ENCODE peak calls at places on chromosome 17, in four cellular contexts. One of them, this sample, is unnamed.
A peak's percentile ranks its signal among the peaks of the same experiment; 100 is the strongest.

GRCh38 chr17:67017895-67018294 is 26.5 kb upstream of the CACNG1 start:
- DNase-seq in lung: no peak
- DNase-seq in ovary: no peak
- DNase-seq in prostate gland: no peak
- DNase-seq in this sample: no peak

GRCh38 chr17:17070931-17071330 is 28.7 kb downstream of the MPRIP start:
- DNase-seq in lung: no peak
- DNase-seq in ovary: no peak
- DNase-seq in prostate gland: no peak
- DNase-seq in this sample: no peak

GRCh38 chr17:1147664-1148063 is 32.1 kb downstream of the ABR start:
- DNase-seq in prostate gland: peak; percentile 56
- DNase-seq in ovary: no peak
- DNase-seq in lung: peak; percentile 65
- DNase-seq in this sample: no peak

GRCh38 chr17:78979780-78980623 is at the start of gene LGALS3BP:
- DNase-seq in lung: peak; percentile 79
- DNase-seq in ovary: peak; percentile 90
- DNase-seq in prostate gland: peak; percentile 53
- DNase-seq in this sample: no peak

GRCh38 chr17:71505200-71505599 is 615.6 kb upstream of the SOX9 start:
- DNase-seq in prostate gland: no peak
- DNase-seq in ovary: no peak
- DNase-seq in lung: no peak
- DNase-seq in this sample: no peak

GRCh38 chr17:69473801-69474170 is 59.3 kb downstream of the MAP2K6 start:
- DNase-seq in lung: no peak
- DNase-seq in ovary: no peak
- DNase-seq in prostate gland: no peak
- DNase-seq in this sample: no peak

GRCh38 chr17:6215071-6216035 is 145.2 kb downstream of the WSCD1 start:
- DNase-seq in lung: no peak
- DNase-seq in prostate gland: no peak
- DNase-seq in ovary: no peak
- DNase-seq in this sample: no peak

GRCh38 chr17:910503-911194 is 68.9 kb downstream of the NXN start:
- DNase-seq in prostate gland: no peak
- DNase-seq in ovary: no peak
- DNase-seq in lung: no peak
- DNase-seq in this sample: no peak

GRCh38 chr17:59451706-59452105 is 113.7 kb upstream of the DHX40 start:
- DNase-seq in lung: no peak
- DNase-seq in prostate gland: no peak
- DNase-seq in ovary: no peak
- DNase-seq in this sample: no peak

GRCh38 chr17:42891539-42892152 is 9.0 kb upstream of the G6PC1 start:
- DNase-seq in prostate gland: no peak
- DNase-seq in ovary: peak; percentile 62
- DNase-seq in lung: no peak
- DNase-seq in this sample: no peak

GRCh38 chr17:81394377-81394747 is 895 bp upstream of the BAHCC1 start:
- DNase-seq in prostate gland: no peak
- DNase-seq in lung: no peak
- DNase-seq in ovary: no peak
- DNase-seq in this sample: no peak
- H3K4me3 ChIP-seq in prostate gland: peak overlapping the region; percentile 88
- H3K4me3 ChIP-seq in lung: no peak overlapping the region
- H3K4me3 ChIP-seq in ovary: peak overlapping the region; percentile 33
- H3K4me3 ChIP-seq in this sample: no peak overlapping the region

GRCh38 chr17:61406543-61406845 is 6.9 kb downstream of the TBX2 start:
- DNase-seq in prostate gland: no peak
- DNase-seq in ovary: no peak
- DNase-seq in lung: no peak
- DNase-seq in this sample: no peak
- H3K27me3 ChIP-seq in prostate gland: peaks cover 11% of the 10 kb centered on the region
- H3K27me3 ChIP-seq in ovary: no peaks in the 10 kb centered on the region
- H3K27me3 ChIP-seq in lung: no peaks in the 10 kb centered on the region
- H3K27me3 ChIP-seq in this sample: peaks cover 14% of the 10 kb centered on the region

GRCh38 chr17:11742891-11743290 is 144.6 kb downstream of the DNAH9 start:
- DNase-seq in lung: no peak
- DNase-seq in ovary: no peak
- DNase-seq in prostate gland: no peak
- DNase-seq in this sample: no peak
- TF ChIP-seq CTCF in lung: no peak
- TF ChIP-seq CTCF in ovary: no peak
- TF ChIP-seq CTCF in prostate gland: no peak
- TF ChIP-seq CTCF in this sample: no peak

DNA sequence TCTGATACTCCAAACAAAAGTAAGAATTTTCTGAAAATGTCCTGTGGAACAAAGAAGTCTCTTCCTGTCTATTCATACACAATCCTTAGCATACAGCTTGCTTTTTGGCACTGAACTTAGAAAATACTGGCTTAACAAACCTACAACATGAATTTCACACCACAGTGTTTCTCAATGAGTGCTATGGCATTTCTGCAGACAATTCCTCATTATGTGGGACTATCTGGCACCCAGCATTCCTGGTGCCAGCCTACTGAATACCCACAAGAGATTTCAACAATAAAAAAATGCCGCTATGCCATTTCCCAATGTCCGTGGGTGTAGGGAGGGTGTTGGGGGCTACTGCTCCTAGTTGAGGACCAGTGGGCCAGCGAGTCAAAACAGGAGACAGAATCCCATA is 62.1 kb downstream of the ZNF652 start:
- DNase-seq in prostate gland: no peak
- DNase-seq in ovary: no peak
- DNase-seq in lung: no peak
- DNase-seq in this sample: no peak
- H3K4me3 ChIP-seq in prostate gland: no peak overlapping the region
- H3K4me3 ChIP-seq in ovary: no peak overlapping the region
- H3K4me3 ChIP-seq in lung: no peak overlapping the region
- H3K4me3 ChIP-seq in this sample: no peak overlapping the region

GRCh38 chr17:48604770-48605329 is at the start of gene HOXB6:
- DNase-seq in lung: no peak
- DNase-seq in prostate gland: no peak
- DNase-seq in ovary: no peak
- DNase-seq in this sample: no peak
- H3K27me3 ChIP-seq in lung: no peaks in the 10 kb centered on the region
- H3K27me3 ChIP-seq in prostate gland: peaks cover 63% of the 10 kb centered on the region
- H3K27me3 ChIP-seq in ovary: peaks cover 5% of the 10 kb centered on the region
- H3K27me3 ChIP-seq in this sample: no peaks in the 10 kb centered on the region

DNA sequence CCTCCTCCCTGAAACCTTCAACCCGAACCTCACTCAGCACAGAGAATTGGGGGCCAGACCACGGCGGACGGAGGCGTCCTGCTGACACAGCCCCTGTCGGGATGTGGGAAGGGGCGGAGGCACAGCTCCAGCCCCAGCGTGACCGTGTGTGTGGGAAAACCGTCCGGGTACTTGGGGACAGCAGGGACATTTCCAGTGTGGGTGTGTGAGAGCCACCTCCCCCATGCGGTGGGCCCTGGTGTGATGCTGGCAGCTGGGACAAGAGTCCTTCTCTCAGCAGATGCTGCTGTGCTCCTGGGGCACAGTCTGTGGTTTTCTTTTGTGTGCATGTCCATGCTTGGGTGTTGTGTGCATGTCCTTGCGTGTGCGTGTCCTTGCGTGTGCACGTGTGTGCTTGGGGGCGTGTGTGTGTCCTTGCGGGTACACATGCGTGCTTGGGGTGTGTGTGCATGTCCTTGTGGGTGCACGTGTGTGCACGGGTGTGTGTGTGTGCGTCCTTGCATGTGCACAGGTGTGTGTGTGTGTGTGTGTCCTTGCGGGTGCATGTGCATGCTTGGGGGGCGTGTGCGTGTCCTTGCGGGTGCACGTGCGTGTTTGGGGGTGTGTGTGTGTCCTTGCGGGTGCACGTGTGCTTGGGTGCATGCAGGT is 16.9 kb downstream of the CENPX start:
- DNase-seq in ovary: no peak
- DNase-seq in lung: no peak
- DNase-seq in prostate gland: no peak
- DNase-seq in this sample: no peak
- TF ChIP-seq CTCF in ovary: no peak
- TF ChIP-seq CTCF in lung: no peak
- TF ChIP-seq CTCF in prostate gland: no peak
- TF ChIP-seq CTCF in this sample: no peak

This sample was measured in GM06990.